ENCODE peak calls at places on chromosomes 11 and 22, in nine cellular contexts. G, I, U, V, Q, K, B, C and O are unnamed samples.

GRCh38 chr11:109864834-109865557 is 228.2 kb upstream of the ZC3H12C start:
- DNase-seq in C (no peak), K (no peak), I (peak), U (no peak), Q (peak), B (no peak), V (no peak), G (no peak), O (no peak)

GRCh38 chr11:120660024-120660565 is 148.5 kb downstream of the GRIK4 start:
- DNase-seq in U (no peak), C (no peak), V (peak), I (no peak), B (peak), G (peak), Q (peak), K (peak), O (no peak)

GRCh38 chr22:47215851-47216250 is 453.4 kb downstream of the TBC1D22A start:
- DNase-seq in K (no peak), I (no peak), B (no peak), Q (no peak), C (no peak), V (no peak), U (no peak), G (no peak), O (no peak)

GRCh38 chr11:116811194-116811593 is 11.9 kb downstream of the APOA4 start:
- DNase-seq in C (no peak), I (no peak), G (no peak), K (no peak), Q (no peak), V (no peak), B (no peak), U (no peak), O (no peak)

GRCh38 chr11:64271339-64272132 is 12.9 kb downstream of the BAD start:
- DNase-seq in B (peak), V (peak), C (peak), U (peak), Q (peak), K (peak), I (peak), G (peak), O (peak)

GRCh38 chr22:24435861-24436351 is 8.5 kb downstream of the ADORA2A start:
- DNase-seq in I (no peak), U (no peak), V (no peak), G (no peak), K (no peak), B (no peak), C (no peak), Q (peak), O (no peak)

GRCh38 chr11:128767518-128767917 is 73.6 kb downstream of the FLI1 start:
- DNase-seq in G (no peak), V (no peak), C (no peak), K (no peak), Q (no peak), I (no peak), B (no peak), U (no peak), O (no peak)

GRCh38 chr11:76114238-76114637 is 92.1 kb downstream of the WNT11 start:
- DNase-seq in I (no peak), U (no peak), C (no peak), B (no peak), K (no peak), V (no peak), G (no peak), Q (no peak), O (no peak)

GRCh38 chr11:112734207-112734606 is 227.0 kb upstream of the NCAM1 start:
- DNase-seq in Q (peak), C (no peak), B (no peak), V (peak), U (no peak), G (peak), I (no peak), K (no peak), O (peak)

GRCh38 chr11:131581006-131581405 is 210.6 kb downstream of the NTM start:
- DNase-seq in I (no peak), V (no peak), U (no peak), B (no peak), K (no peak), G (no peak), Q (no peak), C (no peak), O (no peak)

GRCh38 chr11:128365044-128365443 is 222.3 kb downstream of the ETS1 start:
- DNase-seq in B (peak), I (peak), K (peak), G (peak), U (no peak), C (no peak), V (no peak), Q (peak), O (no peak)

GRCh38 chr22:44550666-44551491 is 52.8 kb upstream of the RTL6 start:
- DNase-seq in I (peak), K (peak), V (no peak), U (no peak), Q (peak), C (no peak), G (no peak), B (peak), O (no peak)

GRCh38 chr11:2806351-2807058 is 79.1 kb downstream of the CDKN1C start:
- DNase-seq in I (no peak), V (no peak), U (no peak), G (no peak), Q (no peak), B (no peak), K (no peak), C (no peak), O (peak)

GRCh38 chr11:128949791-128950454 is 7.3 kb upstream of the TP53AIP1 start:
- DNase-seq in G (no peak), Q (peak), K (no peak), V (no peak), B (no peak), U (no peak), C (no peak), I (no peak), O (no peak)

GRCh38 chr11:420911-421321 is 6.1 kb upstream of the SIGIRR start:
- DNase-seq in Q (no peak), V (no peak), C (no peak), K (no peak), B (no peak), G (no peak), U (no peak), I (no peak), O (no peak)

GRCh38 chr11:45590743-45591142 is 74.7 kb downstream of the CHST1 start:
- DNase-seq in B (no peak), K (no peak), G (no peak), U (no peak), I (no peak), C (peak), V (no peak), Q (peak), O (no peak)

GRCh38 chr22:19239464-19239863 is 52.1 kb downstream of the CLTCL1 start:
- DNase-seq in C (no peak), K (no peak), B (no peak), Q (no peak), V (no peak), I (no peak), G (no peak), U (no peak), O (no peak)

GRCh38 chr11:20243974-20244373 is 83.7 kb upstream of the DBX1 start:
- DNase-seq in C (no peak), B (no peak), Q (peak), V (no peak), I (no peak), G (no peak), U (no peak), K (no peak), O (no peak)

GRCh38 chr22:39898997-39899396 is 1.9 kb upstream of the GRAP2 start:
- DNase-seq in Q (no peak), U (no peak), C (no peak), G (no peak), I (no peak), K (no peak), V (no peak), B (no peak), O (no peak)

GRCh38 chr22:49049691-49050090 is 778.0 kb downstream of the BRD1 start:
- DNase-seq in U (no peak), C (no peak), G (no peak), V (no peak), B (no peak), K (no peak), I (no peak), Q (no peak), O (no peak)

GRCh38 chr11:12723410-12724297 is 49.4 kb downstream of the TEAD1 start:
- DNase-seq in C (no peak), B (peak), Q (peak), V (no peak), U (peak), G (peak), K (peak), I (no peak), O (no peak)

GRCh38 chr11:119529063-119529845 is 106.3 kb upstream of the THY1 start:
- DNase-seq in K (no peak), Q (no peak), C (no peak), G (no peak), B (no peak), I (no peak), U (no peak), V (no peak), O (no peak)

GRCh38 chr11:63491614-63492372 is 826 bp upstream of the PLAAT5 start:
- DNase-seq in Q (peak), V (no peak), K (no peak), I (no peak), C (no peak), U (no peak), G (peak), B (no peak), O (no peak)

GRCh38 chr11:19539861-19540260 is 172.8 kb upstream of the NAV2 start:
- DNase-seq in V (no peak), I (no peak), K (no peak), B (no peak), Q (no peak), U (no peak), G (no peak), C (no peak), O (no peak)

GRCh38 chr11:116773203-116774112 is 671 bp upstream of the BUD13 start:
- DNase-seq in G (no peak), V (no peak), I (no peak), K (no peak), C (no peak), B (no peak), Q (no peak), U (no peak), O (no peak)

GRCh38 chr11:2995893-2996554 is 3.9 kb upstream of the NAP1L4 start:
- DNase-seq in G (peak), I (no peak), Q (no peak), B (no peak), V (no peak), U (no peak), K (no peak), C (no peak), O (no peak)

GRCh38 chr11:74838188-74838587 is 89.5 kb downstream of the RNF169 start:
- DNase-seq in K (no peak), V (no peak), I (no peak), G (no peak), C (no peak), Q (peak), B (no peak), U (no peak), O (no peak)

GRCh38 chr11:7604331-7604973 is 68.8 kb downstream of the CYB5R2 start:
- DNase-seq in U (no peak), G (no peak), Q (peak), B (no peak), C (no peak), V (no peak), I (no peak), K (peak), O (no peak)

GRCh38 chr11:19344661-19345518 is 104.1 kb upstream of the E2F8 start:
- DNase-seq in I (no peak), K (peak), V (no peak), B (no peak), G (peak), Q (peak), U (no peak), C (no peak), O (no peak)

GRCh38 chr11:71425409-71425808 is 22.8 kb downstream of the DHCR7 start:
- DNase-seq in G (peak), C (no peak), V (no peak), I (no peak), K (peak), B (no peak), Q (no peak), U (no peak), O (no peak)

GRCh38 chr22:19097518-19097917 is 24.7 kb downstream of the DGCR2 start:
- DNase-seq in B (no peak), V (peak), K (no peak), G (no peak), Q (no peak), U (no peak), I (no peak), C (no peak), O (no peak)

GRCh38 chr11:14537134-14537599 is 17.0 kb upstream of the PSMA1 start:
- DNase-seq in V (peak), C (no peak), Q (peak), K (peak), G (peak), B (no peak), I (no peak), U (no peak), O (no peak)

GRCh38 chr22:38569181-38569971 is 607 bp downstream of the DMC1 start:
- DNase-seq in C (no peak), K (no peak), I (no peak), V (peak), Q (no peak), G (peak), B (no peak), U (no peak), O (no peak)

GRCh38 chr11:134482865-134483264 is 70.8 kb upstream of the B3GAT1 start:
- DNase-seq in B (no peak), V (no peak), I (no peak), Q (no peak), G (no peak), C (no peak), U (no peak), K (no peak), O (no peak)

GRCh38 chr11:36306888-36307287 is 10.8 kb downstream of the PRR5L start:
- DNase-seq in B (no peak), G (peak), I (no peak), Q (peak), K (peak), U (no peak), V (no peak), C (no peak), O (no peak)

GRCh38 chr22:43289976-43290663 is 53.1 kb downstream of the SCUBE1 start:
- DNase-seq in G (no peak), Q (peak), C (no peak), U (peak), B (no peak), I (no peak), K (no peak), V (no peak), O (no peak)
- TF ChIP-seq CTCF in G (no peak), Q (no peak), C (no peak), U (no peak), B (no peak), I (no peak), K (no peak), V (no peak), O (no peak)

GRCh38 chr22:35043251-35043931 is 22.6 kb upstream of the ISX start:
- DNase-seq in G (peak), V (peak), B (no peak), U (no peak), K (no peak), I (no peak), Q (no peak), C (no peak), O (no peak)
- TF ChIP-seq CTCF in G (peak), V (peak), B (peak), U (no peak), K (no peak), I (no peak), Q (no peak), C (no peak), O (no peak)

GRCh38 chr11:92812841-92813240 is 156.6 kb upstream of the MTNR1B start:
- DNase-seq in Q (no peak), K (no peak), U (no peak), V (no peak), I (no peak), C (no peak), G (no peak), B (no peak), O (no peak)
- TF ChIP-seq CTCF in Q (no peak), K (no peak), U (no peak), V (no peak), I (no peak), C (no peak), G (peak), B (no peak), O (no peak)

GRCh38 chr11:118435233-118435892 is 929 bp upstream of the KMT2A start:
- DNase-seq in U (peak), C (peak), G (peak), B (no peak), I (no peak), Q (peak), V (peak), K (peak), O (peak)

GRCh38 chr11:118434123-118434552 is 2.2 kb upstream of the KMT2A start:
- DNase-seq in B (no peak), Q (peak), V (no peak), C (no peak), I (no peak), K (no peak), G (peak), U (no peak), O (no peak)

GRCh38 chr11:118436639-118437045 is 350 bp downstream of the KMT2A start:
- DNase-seq in I (no peak), U (no peak), K (no peak), V (no peak), C (no peak), B (no peak), G (peak), Q (no peak), O (peak)

GRCh38 chr11:118435893-118436624 is at the start of gene KMT2A:
- DNase-seq in C (peak), U (peak), Q (peak), K (peak), I (peak), B (peak), G (peak), V (peak), O (peak)

GRCh38 chr11:118434553-118435232 is 1.6 kb upstream of the KMT2A start:
- DNase-seq in V (no peak), U (peak), G (peak), K (no peak), Q (peak), I (no peak), B (no peak), C (no peak), O (peak)
- TF ChIP-seq CTCF in V (no peak), U (no peak), G (peak), K (no peak), Q (no peak), I (peak), B (no peak), C (no peak), O (no peak)

DNA sequence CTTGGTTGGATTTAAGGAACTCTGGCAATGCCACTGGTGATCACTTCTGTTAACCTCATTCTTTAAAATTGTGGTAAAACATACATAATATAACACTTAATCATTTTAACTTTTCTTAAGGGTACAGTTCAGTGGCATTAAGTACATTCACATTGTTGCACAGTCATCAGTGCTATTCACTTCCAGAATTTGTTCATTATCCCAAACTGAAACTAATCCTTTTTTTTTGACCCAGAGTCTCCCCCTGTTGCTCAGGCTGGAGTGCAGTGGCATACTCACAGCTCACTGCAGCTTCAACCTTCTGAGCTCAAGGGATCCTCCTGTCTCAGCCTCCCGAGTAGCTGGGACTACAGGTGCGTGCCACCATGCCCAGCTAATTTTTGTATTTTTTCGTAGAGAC is 10.6 kb downstream of the ELF5 start:
- DNase-seq in B (no peak), U (no peak), V (no peak), C (no peak), I (no peak), Q (no peak), G (no peak), K (no peak), O (no peak)
- TF ChIP-seq CTCF in B (peak), U (no peak), V (no peak), C (no peak), I (peak), Q (no peak), G (no peak), K (no peak), O (no peak)

GRCh38 chr22:25834490-25834889 is 92.5 kb downstream of the MYO18B start:
- DNase-seq in G (no peak), C (no peak), Q (no peak), B (no peak), I (no peak), U (no peak), K (no peak), V (no peak), O (no peak)

GRCh38 chr22:25833091-25833490 is 91.1 kb downstream of the MYO18B start:
- DNase-seq in U (no peak), G (no peak), Q (no peak), V (no peak), K (no peak), C (no peak), B (no peak), I (no peak), O (no peak)

GRCh38 chr22:25835348-25835747 is 93.4 kb downstream of the MYO18B start:
- DNase-seq in C (no peak), I (no peak), Q (no peak), K (no peak), V (no peak), G (no peak), B (no peak), U (no peak), O (no peak)

GRCh38 chr22:25829808-25830777 is 88.1 kb downstream of the MYO18B start:
- DNase-seq in V (no peak), U (no peak), Q (no peak), I (no peak), C (no peak), B (no peak), K (no peak), G (no peak), O (no peak)

DNA sequence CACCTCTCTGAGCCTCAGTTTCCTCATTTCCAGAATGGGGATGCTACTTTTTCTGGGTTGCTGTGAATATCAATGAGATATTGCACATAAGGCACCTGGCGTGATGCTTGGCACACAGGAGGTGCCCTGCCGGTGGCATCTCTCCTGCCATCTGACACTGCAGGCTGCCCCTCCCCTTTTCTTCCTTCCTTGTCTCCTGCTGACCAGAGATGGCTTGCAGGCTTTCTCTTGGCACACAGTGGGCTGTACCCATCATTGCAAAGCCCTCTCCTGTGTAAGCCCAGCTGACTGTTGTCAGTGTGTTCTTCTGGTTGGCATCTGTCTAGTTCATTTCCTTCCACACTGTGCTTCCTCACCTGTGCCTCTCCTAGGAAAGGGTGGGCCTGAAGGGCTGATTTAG is 91.7 kb downstream of the MYO18B start:
- DNase-seq in K (no peak), U (no peak), Q (no peak), C (no peak), V (no peak), B (no peak), I (no peak), G (no peak), O (no peak)
- TF ChIP-seq CTCF in K (no peak), U (no peak), Q (no peak), C (no peak), V (no peak), B (no peak), I (no peak), G (no peak), O (no peak)

DNA sequence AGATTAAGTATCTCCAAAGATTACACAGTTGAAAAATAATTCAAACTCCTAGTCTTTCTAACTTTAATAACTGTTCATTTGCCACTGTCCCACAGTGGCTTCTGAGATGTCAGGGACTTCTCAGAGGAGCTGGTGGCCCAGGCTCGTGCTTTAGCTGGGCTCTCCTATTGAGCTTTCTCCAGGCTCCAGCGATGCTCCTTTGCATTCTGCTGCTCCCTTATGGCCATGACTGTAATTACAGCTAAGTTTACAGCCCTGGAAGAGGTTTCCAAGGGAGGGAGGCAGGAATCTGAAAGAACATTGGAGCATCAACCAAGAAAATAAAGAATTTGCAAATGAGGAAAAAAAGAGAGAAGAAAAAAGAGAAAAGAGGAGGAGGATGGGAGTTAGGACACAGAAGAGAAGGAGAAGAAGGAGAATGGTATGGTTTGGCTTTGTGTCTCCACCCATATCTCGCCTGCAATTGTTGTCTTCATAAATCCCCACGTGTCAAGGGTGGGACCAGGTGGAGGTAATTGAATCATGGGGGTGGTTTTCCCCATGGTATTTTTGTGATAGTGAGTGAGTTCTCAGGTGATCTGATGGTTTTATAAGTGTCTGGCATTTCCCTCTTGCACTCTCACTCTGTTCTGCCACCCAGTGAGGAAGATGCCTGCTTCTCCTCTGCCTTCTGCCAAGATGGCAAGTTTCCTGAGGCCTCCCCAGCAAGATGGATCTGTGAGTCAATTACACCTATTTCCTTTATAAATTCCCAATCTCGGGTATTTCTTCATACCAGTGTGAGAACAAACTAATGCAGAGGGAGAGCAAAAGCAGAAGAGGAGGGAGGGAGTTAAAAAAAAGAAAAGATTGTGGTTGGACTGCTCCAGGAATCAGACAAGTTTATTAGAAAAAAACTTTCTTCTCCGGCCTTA is 857.0 kb downstream of the KCNA4 start:
- DNase-seq in U (no peak), V (peak), B (peak), K (peak), G (peak), I (peak), Q (peak), C (no peak), O (peak)
- TF ChIP-seq CTCF in U (no peak), V (peak), B (peak), K (peak), G (peak), I (peak), Q (peak), C (peak), O (peak)